ENCODE peak calls at places on chromosome 14, in four cellular contexts. One of them, this sample, is unnamed.

GRCh38 chr14:79656496-79656895 is 554.8 kb downstream of the DIO2 start:
- DNase-seq in mesendoderm: no peak
- DNase-seq in H9: no peak
- DNase-seq in IMR-90: no peak
- DNase-seq in this sample: no peak

GRCh38 chr14:89384023-89384422 is 33.0 kb downstream of the FOXN3 start:
- DNase-seq in H9: no peak
- DNase-seq in mesendoderm: no peak
- DNase-seq in IMR-90: no peak
- DNase-seq in this sample: no peak

GRCh38 chr14:47988175-47988574 is 312.8 kb upstream of the MDGA2 start:
- DNase-seq in IMR-90: no peak
- DNase-seq in H9: no peak
- DNase-seq in mesendoderm: no peak
- DNase-seq in this sample: no peak

GRCh38 chr14:100234511-100234910 is 4.4 kb upstream of the YY1 start:
- DNase-seq in IMR-90: no peak
- DNase-seq in H9: no peak
- DNase-seq in mesendoderm: no peak
- DNase-seq in this sample: no peak

GRCh38 chr14:75339059-75339458 is 60.4 kb downstream of the FOS start:
- DNase-seq in mesendoderm: peak; percentile 79
- DNase-seq in H9: no peak
- DNase-seq in IMR-90: peak; percentile 13
- DNase-seq in this sample: no peak

GRCh38 chr14:94462763-94463572 is 10.4 kb upstream of the SERPINA11 start:
- DNase-seq in IMR-90: no peak
- DNase-seq in H9: peak; percentile 1
- DNase-seq in mesendoderm: no peak
- DNase-seq in this sample: no peak

GRCh38 chr14:59918824-59919581 is 941 bp upstream of the LRRC9 start:
- DNase-seq in IMR-90: peak; percentile 18
- DNase-seq in H9: no peak
- DNase-seq in mesendoderm: peak; percentile 48
- DNase-seq in this sample: no peak

GRCh38 chr14:102464846-102465341 is 44.7 kb downstream of the ANKRD9 start:
- DNase-seq in IMR-90: no peak
- DNase-seq in H9: no peak
- DNase-seq in mesendoderm: no peak
- DNase-seq in this sample: no peak

GRCh38 chr14:95290021-95290420 is 29.7 kb downstream of the CLMN start:
- DNase-seq in mesendoderm: no peak
- DNase-seq in IMR-90: no peak
- DNase-seq in H9: peak; percentile 19
- DNase-seq in this sample: no peak

GRCh38 chr14:69107407-69108003 is 45.4 kb downstream of the DCAF5 start:
- DNase-seq in mesendoderm: peak; percentile 79
- DNase-seq in IMR-90: peak; percentile 71
- DNase-seq in H9: peak; percentile 51
- DNase-seq in this sample: no peak

GRCh38 chr14:91946313-91947195 is 940 bp downstream of the FBLN5 start:
- DNase-seq in H9: no peak
- DNase-seq in IMR-90: peak; percentile 41
- DNase-seq in mesendoderm: no peak
- DNase-seq in this sample: no peak

GRCh38 chr14:63759454-63759853 is 31.6 kb upstream of the SGPP1 start:
- DNase-seq in H9: no peak
- DNase-seq in mesendoderm: no peak
- DNase-seq in IMR-90: peak; percentile 7
- DNase-seq in this sample: no peak

GRCh38 chr14:101559624-101560533 is 1.4 kb upstream of the DIO3 start:
- DNase-seq in H9: peak; percentile 51
- DNase-seq in mesendoderm: peak; percentile 57
- DNase-seq in IMR-90: peak; percentile 3
- DNase-seq in this sample: no peak

GRCh38 chr14:105387530-105387922 is 10.8 kb upstream of the TEX22 start:
- DNase-seq in H9: no peak
- DNase-seq in mesendoderm: no peak
- DNase-seq in IMR-90: no peak
- DNase-seq in this sample: no peak

GRCh38 chr14:105385698-105386365 is 12.5 kb upstream of the TEX22 start:
- DNase-seq in IMR-90: no peak
- DNase-seq in mesendoderm: no peak
- DNase-seq in H9: no peak
- DNase-seq in this sample: no peak

GRCh38 chr14:105388110-105388951 is 10.0 kb upstream of the TEX22 start:
- DNase-seq in mesendoderm: no peak
- DNase-seq in H9: no peak
- DNase-seq in IMR-90: no peak
- DNase-seq in this sample: no peak

GRCh38 chr14:105385322-105385637 is 13.1 kb upstream of the TEX22 start:
- DNase-seq in mesendoderm: no peak
- DNase-seq in IMR-90: no peak
- DNase-seq in H9: peak; percentile 27
- DNase-seq in this sample: no peak

DNA sequence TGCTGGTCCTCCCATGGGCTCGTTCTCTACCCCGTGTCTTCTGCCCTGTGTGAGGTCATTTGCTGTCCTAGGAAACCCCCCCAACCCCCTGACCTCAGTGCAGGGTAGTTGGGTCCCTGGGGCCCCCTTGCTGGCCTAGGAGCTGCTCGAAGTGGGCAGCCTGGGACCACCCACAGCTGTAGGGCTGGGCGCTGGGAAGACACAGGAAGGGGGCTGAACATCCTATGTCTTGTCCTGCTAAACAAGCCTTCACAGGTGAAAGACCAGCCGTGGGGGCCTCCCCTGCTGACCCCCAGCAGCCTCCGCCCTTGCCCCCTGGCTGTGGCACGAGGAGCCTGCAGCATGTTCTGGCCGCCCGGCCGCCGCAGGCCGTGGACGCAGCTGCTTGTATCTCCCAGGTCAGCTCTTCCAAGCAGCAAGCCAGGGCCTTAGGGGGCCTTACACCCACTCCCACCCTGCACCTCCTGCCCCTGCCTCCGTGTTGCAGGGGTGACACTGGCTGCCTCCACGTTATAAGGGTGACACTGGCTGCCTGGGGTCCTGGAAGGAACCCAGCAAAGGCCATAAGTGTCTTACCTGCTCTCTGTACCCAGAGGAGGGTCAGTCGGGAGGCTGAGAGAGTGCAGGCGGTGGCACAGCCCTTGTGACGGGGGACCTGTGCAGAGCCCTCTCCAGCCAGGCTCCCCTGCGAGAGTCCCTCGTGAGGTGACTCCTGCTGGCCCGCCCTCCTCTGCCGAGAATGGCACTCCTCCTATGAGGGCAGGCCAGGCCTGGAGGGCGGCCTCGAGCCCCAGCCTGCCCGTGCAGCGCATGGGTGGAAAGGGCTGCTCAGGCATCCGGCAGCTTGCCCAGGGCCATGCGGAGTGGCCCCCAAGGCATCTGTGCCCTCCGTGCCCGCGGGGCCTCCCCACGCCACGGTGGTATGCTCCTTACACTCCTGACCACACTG is 11.5 kb upstream of the TEX22 start:
- DNase-seq in H9: no peak
- DNase-seq in mesendoderm: no peak
- DNase-seq in IMR-90: no peak
- DNase-seq in this sample: no peak
- H3K56ac ChIP-seq in H9: no peak overlapping the region
- H3K56ac ChIP-seq in mesendoderm: no peak overlapping the region
- H3K56ac ChIP-seq in IMR-90: no peak overlapping the region
- H3K56ac ChIP-seq in this sample: no peak overlapping the region

GRCh38 chr14:103706551-103707328 is 8.5 kb downstream of the XRCC3 start:
- DNase-seq in mesendoderm: no peak
- DNase-seq in H9: peak; percentile 30
- DNase-seq in IMR-90: no peak
- DNase-seq in this sample: no peak

GRCh38 chr14:103705158-103705523 is 10.1 kb downstream of the XRCC3 start:
- DNase-seq in IMR-90: no peak
- DNase-seq in mesendoderm: no peak
- DNase-seq in H9: no peak
- DNase-seq in this sample: no peak

GRCh38 chr14:103707329-103708263 is 7.7 kb downstream of the XRCC3 start:
- DNase-seq in H9: no peak
- DNase-seq in mesendoderm: no peak
- DNase-seq in IMR-90: no peak
- DNase-seq in this sample: no peak

GRCh38 chr14:103704708-103705107 is 10.5 kb downstream of the XRCC3 start:
- DNase-seq in mesendoderm: no peak
- DNase-seq in IMR-90: no peak
- DNase-seq in H9: no peak
- DNase-seq in this sample: no peak

DNA sequence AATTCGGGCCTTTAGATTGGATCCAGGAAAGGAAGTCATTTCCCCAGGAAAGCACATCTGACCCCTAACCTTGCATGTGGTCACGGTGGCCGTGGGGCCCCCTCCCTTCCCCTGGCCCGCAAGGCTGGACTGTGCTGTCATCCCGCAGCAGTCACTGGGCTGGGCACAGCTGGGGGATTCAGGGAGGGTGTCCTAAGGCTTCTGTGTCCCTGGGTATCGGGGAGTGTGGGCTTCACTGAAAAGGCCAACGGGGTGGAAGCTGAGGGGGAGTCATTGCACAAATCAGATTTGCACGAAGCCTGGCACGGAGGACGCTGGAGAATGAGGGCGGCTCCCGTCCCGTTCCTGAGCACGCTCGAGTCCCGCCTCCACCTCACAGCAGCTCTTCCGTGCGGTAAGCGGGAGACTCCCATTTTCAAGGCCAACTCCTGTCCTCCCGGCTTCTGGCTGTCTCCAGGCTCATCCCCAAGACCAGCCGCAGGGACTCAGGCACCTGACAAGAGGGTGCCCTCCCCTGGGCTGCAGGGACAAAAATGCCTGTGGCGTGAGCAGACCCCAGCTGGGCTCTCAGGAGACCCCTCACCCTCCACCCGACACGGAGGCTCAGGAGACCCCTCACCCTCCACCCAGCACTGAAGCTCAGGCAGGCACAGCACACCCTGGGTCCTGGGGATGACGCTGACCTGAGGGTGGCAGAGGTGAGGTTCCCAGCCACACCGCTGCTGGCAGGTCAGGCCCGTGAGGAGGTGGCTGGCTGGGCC is 9.5 kb downstream of the XRCC3 start:
- DNase-seq in H9: peak; percentile 32
- DNase-seq in mesendoderm: no peak
- DNase-seq in IMR-90: no peak
- DNase-seq in this sample: no peak
- H3K56ac ChIP-seq in H9: no peak overlapping the region
- H3K56ac ChIP-seq in mesendoderm: no peak overlapping the region
- H3K56ac ChIP-seq in IMR-90: no peak overlapping the region
- H3K56ac ChIP-seq in this sample: no peak overlapping the region

DNA sequence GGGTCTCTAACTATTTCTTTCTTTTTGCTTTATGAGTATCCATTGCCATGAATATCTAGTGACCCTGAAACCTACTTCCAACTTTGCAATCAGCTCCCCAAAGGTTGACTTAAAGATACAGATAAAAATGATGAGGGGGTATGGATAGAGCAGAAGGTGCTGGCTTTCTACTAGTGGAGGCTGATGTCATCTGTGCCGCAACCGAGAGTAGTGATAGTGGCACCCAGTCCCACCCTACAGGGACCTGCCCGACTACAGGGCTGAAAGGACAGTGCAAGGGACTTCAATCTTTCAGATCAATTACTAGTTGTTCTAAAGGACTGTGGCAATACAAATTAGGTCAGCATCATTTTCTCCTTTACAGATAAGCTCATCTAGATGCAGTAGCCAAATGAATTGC is 806.0 kb downstream of the VRK1 start:
- DNase-seq in mesendoderm: no peak
- DNase-seq in IMR-90: no peak
- DNase-seq in H9: no peak
- DNase-seq in this sample: no peak
- H3K56ac ChIP-seq in mesendoderm: no peak overlapping the region
- H3K56ac ChIP-seq in IMR-90: no peak overlapping the region
- H3K56ac ChIP-seq in H9: no peak overlapping the region
- H3K56ac ChIP-seq in this sample: no peak overlapping the region

DNA sequence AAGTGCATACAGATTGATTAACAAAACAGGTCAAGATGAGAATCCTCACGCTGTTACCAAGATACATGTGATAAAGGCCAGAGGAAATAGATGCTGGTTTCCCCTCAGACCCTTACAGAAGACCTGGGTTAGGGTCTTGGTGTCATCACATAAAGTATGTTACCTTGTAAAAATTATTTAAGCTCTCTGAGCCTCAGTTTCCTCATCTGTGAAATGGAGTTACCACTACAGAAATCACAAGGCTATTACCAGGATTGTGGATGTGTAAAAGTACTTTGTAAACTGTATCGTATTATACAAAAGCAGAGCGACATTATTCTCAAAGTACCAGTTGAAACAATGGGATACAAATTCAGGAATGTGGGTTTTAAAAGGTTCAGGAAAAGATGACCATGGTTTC is 14.0 kb downstream of the SAMD4A start:
- DNase-seq in H9: no peak
- DNase-seq in IMR-90: no peak
- DNase-seq in mesendoderm: no peak
- DNase-seq in this sample: no peak
- H3K56ac ChIP-seq in H9: no peak overlapping the region
- H3K56ac ChIP-seq in IMR-90: no peak overlapping the region
- H3K56ac ChIP-seq in mesendoderm: no peak overlapping the region
- H3K56ac ChIP-seq in this sample: no peak overlapping the region

DNA sequence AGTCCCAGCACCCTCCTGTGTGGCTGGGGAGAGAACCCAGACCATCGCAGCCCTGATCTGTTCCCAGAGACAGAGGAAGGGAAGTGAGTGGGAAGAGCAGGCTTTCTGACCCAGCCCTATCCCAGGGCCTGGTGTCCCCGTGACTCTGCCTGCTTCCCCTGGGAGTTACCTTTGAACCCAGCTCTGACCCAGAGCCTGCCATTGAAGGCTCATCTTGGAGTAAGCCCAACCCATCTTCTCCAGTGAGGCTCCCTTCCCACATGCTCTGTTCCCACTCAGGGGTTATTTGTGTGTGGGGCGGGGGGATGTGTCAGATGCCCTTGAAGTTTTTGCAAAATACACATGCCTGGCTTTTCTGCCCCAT is 6.0 kb downstream of the TMEM63C start:
- DNase-seq in IMR-90: no peak
- DNase-seq in mesendoderm: no peak
- DNase-seq in H9: no peak
- DNase-seq in this sample: no peak
- H3K56ac ChIP-seq in IMR-90: no peak overlapping the region
- H3K56ac ChIP-seq in mesendoderm: no peak overlapping the region
- H3K56ac ChIP-seq in H9: no peak overlapping the region
- H3K56ac ChIP-seq in this sample: no peak overlapping the region

DNA sequence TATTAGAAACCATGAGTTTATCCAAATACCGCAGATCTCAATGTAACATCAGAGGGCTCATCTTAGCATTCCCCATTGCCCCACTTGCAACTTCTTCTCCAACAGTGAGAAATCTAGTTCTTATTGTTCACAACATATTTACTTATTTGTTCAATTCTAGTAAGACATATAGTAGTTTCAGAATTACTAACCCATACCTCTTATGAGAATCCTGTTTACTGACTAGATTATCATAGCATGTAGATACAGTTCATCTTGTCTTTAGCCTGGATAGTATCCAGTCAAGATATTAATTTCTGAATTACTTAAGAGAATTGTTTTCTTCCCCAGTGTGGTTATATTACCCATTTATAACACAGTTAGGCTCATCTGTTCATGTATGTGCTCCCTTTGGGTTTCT is 80.6 kb downstream of the NIN start:
- DNase-seq in mesendoderm: no peak
- DNase-seq in H9: no peak
- DNase-seq in IMR-90: no peak
- DNase-seq in this sample: no peak
- H3K56ac ChIP-seq in mesendoderm: no peak overlapping the region
- H3K56ac ChIP-seq in H9: no peak overlapping the region
- H3K56ac ChIP-seq in IMR-90: no peak overlapping the region
- H3K56ac ChIP-seq in this sample: no peak overlapping the region